ENCODE peak calls at places on chromosomes 3 and 15, in eight cellular contexts. G is cardiac muscle cell; B is GM23248; X is 8988T; O is heart right ventricle; T is stimulated activated CD4-positive, alpha-beta T cell treated with anti-CD3 and anti-CD28 coated beads, Interleukin-2, amount 100 ng/mL, for 24 hours; Y is NCI-H510A treated with DMSO at 0.1 percent for 48 hours; W is cardiac fibroblast. Z is an unnamed sample.

GRCh38 chr3:171699611-171700010 is 110.7 kb downstream of the PLD1 start:
- DNase-seq in W (peak), T (no peak), O (no peak), Y (no peak), B (peak), X (no peak), G (no peak), Z (no peak)

GRCh38 chr3:125395091-125395490 is 20.0 kb upstream of the ZNF148 start:
- DNase-seq in G (no peak), B (no peak), T (no peak), Y (no peak), O (no peak), X (no peak), W (no peak), Z (no peak)

GRCh38 chr3:115667175-115668065 is 44.1 kb downstream of the GAP43 start:
- DNase-seq in O (no peak), Y (no peak), X (no peak), G (no peak), W (no peak), B (peak), T (no peak), Z (no peak)

GRCh38 chr15:58797505-58797904 is 26.4 kb downstream of the MINDY2 start:
- DNase-seq in T (no peak), B (no peak), G (peak), X (no peak), Y (no peak), O (no peak), W (no peak), Z (no peak)

GRCh38 chr3:9701006-9701405 is 2.6 kb upstream of the CPNE9 start:
- DNase-seq in W (no peak), G (no peak), O (no peak), B (no peak), X (no peak), Y (no peak), T (no peak), Z (no peak)

GRCh38 chr3:50430186-50430585 is 70.9 kb upstream of the TMEM115 start:
- DNase-seq in X (no peak), B (no peak), T (no peak), G (no peak), W (no peak), Y (no peak), O (no peak), Z (no peak)

GRCh38 chr3:105807146-105807545 is 61.7 kb downstream of the CBLB start:
- DNase-seq in X (no peak), G (no peak), B (no peak), Y (no peak), O (no peak), W (no peak), T (no peak), Z (no peak)

GRCh38 chr15:82146990-82147461 is 101.2 kb upstream of the MEX3B start:
- DNase-seq in G (no peak), T (no peak), Y (no peak), W (peak), B (peak), O (no peak), X (no peak), Z (no peak)

GRCh38 chr3:122322095-122323075 is 2.7 kb upstream of the CSTA start:
- DNase-seq in O (no peak), X (no peak), W (no peak), Y (no peak), T (no peak), B (no peak), G (no peak), Z (no peak)

GRCh38 chr3:160475153-160475552 is 25.6 kb upstream of the TRIM59 start:
- DNase-seq in G (no peak), T (no peak), B (no peak), W (no peak), Y (no peak), X (no peak), O (no peak), Z (no peak)

GRCh38 chr3:136142592-136142991 is 53.5 kb downstream of the MSL2 start:
- DNase-seq in O (no peak), G (no peak), X (peak), Y (peak), B (peak), T (no peak), W (peak), Z (no peak)

GRCh38 chr3:127320529-127321121 is 32.8 kb upstream of the PRR20G start:
- DNase-seq in B (peak), W (no peak), X (no peak), T (no peak), G (peak), O (no peak), Y (no peak), Z (no peak)

GRCh38 chr3:27681249-27681748 is 40.8 kb downstream of the EOMES start:
- DNase-seq in O (peak), B (peak), Y (peak), W (peak), T (no peak), X (peak), G (peak), Z (peak)

GRCh38 chr3:146468234-146468931 is 978 bp downstream of the PLSCR2 start:
- DNase-seq in O (no peak), X (no peak), W (peak), B (peak), T (no peak), G (no peak), Y (no peak), Z (no peak)

Z was measured in BE2C.